ENCODE peak calls at places on chromosome 21, in six cellular contexts. One of them, this sample, is unnamed. For H3K4me1, the result is how much of the 10 kb centered on the place peaks cover.

GRCh38 chr21:41803316-41803715 is 36.5 kb upstream of the RIPK4 start:
- DNase-seq in HepG2: no peak
- DNase-seq in tibial nerve: no peak
- DNase-seq in psoas muscle: no peak
- DNase-seq in heart left ventricle: no peak
- DNase-seq in sigmoid colon: no peak
- DNase-seq in this sample: no peak

GRCh38 chr21:41973861-41974751 is 20.3 kb upstream of the C2CD2 start:
- DNase-seq in HepG2: peak
- DNase-seq in tibial nerve: peak
- DNase-seq in psoas muscle: no peak
- DNase-seq in heart left ventricle: peak
- DNase-seq in sigmoid colon: no peak
- DNase-seq in this sample: no peak

GRCh38 chr21:34989337-34990151 is 59.6 kb downstream of the RUNX1 start:
- DNase-seq in HepG2: no peak
- DNase-seq in tibial nerve: no peak
- DNase-seq in psoas muscle: no peak
- DNase-seq in heart left ventricle: no peak
- DNase-seq in sigmoid colon: no peak
- DNase-seq in this sample: no peak

GRCh38 chr21:44492572-44493385 is 37.5 kb downstream of the LRRC3 start:
- DNase-seq in HepG2: no peak
- DNase-seq in tibial nerve: no peak
- DNase-seq in psoas muscle: peak
- DNase-seq in heart left ventricle: no peak
- DNase-seq in sigmoid colon: no peak
- DNase-seq in this sample: no peak

GRCh38 chr21:41605934-41606285 is 98.0 kb upstream of the TMPRSS2 start:
- DNase-seq in HepG2: no peak
- DNase-seq in tibial nerve: no peak
- DNase-seq in psoas muscle: no peak
- DNase-seq in heart left ventricle: no peak
- DNase-seq in sigmoid colon: peak
- DNase-seq in this sample: no peak

GRCh38 chr21:40404319-40404906 is 442.5 kb downstream of the DSCAM start:
- DNase-seq in HepG2: no peak
- DNase-seq in tibial nerve: peak
- DNase-seq in psoas muscle: no peak
- DNase-seq in heart left ventricle: no peak
- DNase-seq in sigmoid colon: no peak
- DNase-seq in this sample: no peak

GRCh38 chr21:34836103-34836932 is 167.5 kb downstream of the CLIC6 start:
- DNase-seq in HepG2: peak
- DNase-seq in tibial nerve: peak
- DNase-seq in psoas muscle: peak
- DNase-seq in heart left ventricle: no peak
- DNase-seq in sigmoid colon: peak
- DNase-seq in this sample: peak

GRCh38 chr21:28336299-28336698 is 656.4 kb downstream of the LTN1 start:
- DNase-seq in HepG2: peak
- DNase-seq in tibial nerve: no peak
- DNase-seq in psoas muscle: no peak
- DNase-seq in heart left ventricle: no peak
- DNase-seq in sigmoid colon: no peak
- DNase-seq in this sample: no peak

GRCh38 chr21:21481238-21481637 is 483.0 kb downstream of the NCAM2 start:
- DNase-seq in HepG2: no peak
- DNase-seq in tibial nerve: no peak
- DNase-seq in psoas muscle: no peak
- DNase-seq in heart left ventricle: no peak
- DNase-seq in sigmoid colon: no peak
- DNase-seq in this sample: no peak

GRCh38 chr21:18549214-18549905 is 145.8 kb upstream of the TMPRSS15 start:
- DNase-seq in HepG2: no peak
- DNase-seq in tibial nerve: no peak
- DNase-seq in psoas muscle: no peak
- DNase-seq in heart left ventricle: no peak
- DNase-seq in sigmoid colon: no peak
- DNase-seq in this sample: no peak

GRCh38 chr21:14972678-14973077 is 92.1 kb downstream of the NRIP1 start:
- DNase-seq in HepG2: no peak
- DNase-seq in tibial nerve: no peak
- DNase-seq in psoas muscle: no peak
- DNase-seq in heart left ventricle: no peak
- DNase-seq in sigmoid colon: no peak
- DNase-seq in this sample: no peak

GRCh38 chr21:40453183-40453582 is 393.8 kb downstream of the DSCAM start:
- DNase-seq in HepG2: no peak
- DNase-seq in tibial nerve: no peak
- DNase-seq in psoas muscle: no peak
- DNase-seq in heart left ventricle: no peak
- DNase-seq in sigmoid colon: no peak
- DNase-seq in this sample: no peak

GRCh38 chr21:34351786-34352241 is 12.0 kb upstream of the KCNE2 start:
- DNase-seq in HepG2: peak
- DNase-seq in tibial nerve: peak
- DNase-seq in psoas muscle: no peak
- DNase-seq in heart left ventricle: peak
- DNase-seq in sigmoid colon: no peak
- DNase-seq in this sample: peak

GRCh38 chr21:17506936-17507335 is 5.9 kb upstream of the CXADR start:
- DNase-seq in HepG2: no peak
- DNase-seq in tibial nerve: no peak
- DNase-seq in psoas muscle: no peak
- DNase-seq in heart left ventricle: no peak
- DNase-seq in sigmoid colon: no peak
- DNase-seq in this sample: no peak

GRCh38 chr21:18913914-18914313 is 510.3 kb upstream of the TMPRSS15 start:
- DNase-seq in HepG2: no peak
- DNase-seq in tibial nerve: no peak
- DNase-seq in psoas muscle: no peak
- DNase-seq in heart left ventricle: no peak
- DNase-seq in sigmoid colon: no peak
- DNase-seq in this sample: no peak

GRCh38 chr21:16046625-16047340 is 317.0 kb downstream of the USP25 start:
- DNase-seq in HepG2: no peak
- DNase-seq in tibial nerve: no peak
- DNase-seq in psoas muscle: no peak
- DNase-seq in heart left ventricle: no peak
- DNase-seq in sigmoid colon: no peak
- DNase-seq in this sample: no peak

GRCh38 chr21:40902299-40902698 is 55.3 kb upstream of the DSCAM start:
- DNase-seq in HepG2: no peak
- DNase-seq in tibial nerve: no peak
- DNase-seq in psoas muscle: no peak
- DNase-seq in heart left ventricle: no peak
- DNase-seq in sigmoid colon: no peak
- DNase-seq in this sample: no peak

GRCh38 chr21:37917612-37918011 is 1.4 kb upstream of the KCNJ6 start:
- DNase-seq in HepG2: no peak
- DNase-seq in tibial nerve: no peak
- DNase-seq in psoas muscle: no peak
- DNase-seq in heart left ventricle: no peak
- DNase-seq in sigmoid colon: no peak
- DNase-seq in this sample: no peak

GRCh38 chr21:39020751-39021474 is 162.3 kb downstream of the PSMG1 start:
- DNase-seq in HepG2: peak
- DNase-seq in tibial nerve: no peak
- DNase-seq in psoas muscle: no peak
- DNase-seq in heart left ventricle: no peak
- DNase-seq in sigmoid colon: peak
- DNase-seq in this sample: no peak

GRCh38 chr21:37198989-37199924 is 67.9 kb downstream of the VPS26C start:
- DNase-seq in HepG2: no peak
- DNase-seq in tibial nerve: no peak
- DNase-seq in psoas muscle: no peak
- DNase-seq in heart left ventricle: no peak
- DNase-seq in sigmoid colon: no peak
- DNase-seq in this sample: no peak

GRCh38 chr21:45556302-45556644 is 14.0 kb upstream of the SLC19A1 start:
- DNase-seq in HepG2: no peak
- DNase-seq in tibial nerve: no peak
- DNase-seq in psoas muscle: no peak
- DNase-seq in heart left ventricle: no peak
- DNase-seq in sigmoid colon: no peak
- DNase-seq in this sample: no peak
- TF ChIP-seq CTCF in HepG2: no peak
- TF ChIP-seq CTCF in tibial nerve: no peak
- TF ChIP-seq CTCF in psoas muscle: no peak
- TF ChIP-seq CTCF in heart left ventricle: no peak
- TF ChIP-seq CTCF in sigmoid colon: no peak
- TF ChIP-seq CTCF in this sample: no peak

DNA sequence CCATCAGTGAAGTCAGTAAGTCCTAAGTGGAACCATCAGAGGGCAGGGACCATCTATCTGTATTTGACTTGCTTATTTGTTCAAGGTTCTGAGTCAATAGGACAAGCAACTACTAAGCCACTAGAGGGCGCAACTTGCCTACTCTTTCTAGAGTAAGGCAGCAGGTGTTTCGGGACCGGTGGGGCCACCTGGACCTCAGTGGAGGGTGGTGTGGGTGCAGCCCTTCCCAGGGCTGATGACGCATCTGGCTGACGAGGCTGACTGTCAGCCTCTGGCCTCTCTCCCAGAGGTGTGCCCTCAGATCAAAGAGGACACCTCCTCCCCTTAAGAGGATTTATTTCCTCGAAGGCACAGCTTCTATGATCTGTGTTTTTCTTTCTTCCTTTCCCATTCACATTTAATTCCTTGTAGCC is 6.6 kb downstream of the CBR3 start:
- DNase-seq in HepG2: peak
- DNase-seq in tibial nerve: peak
- DNase-seq in psoas muscle: peak
- DNase-seq in heart left ventricle: peak
- DNase-seq in sigmoid colon: peak
- DNase-seq in this sample: peak
- H3K4me3 ChIP-seq in HepG2: peak
- H3K4me3 ChIP-seq in tibial nerve: no peak
- H3K4me3 ChIP-seq in psoas muscle: no peak
- H3K4me3 ChIP-seq in heart left ventricle: no peak
- H3K4me3 ChIP-seq in sigmoid colon: no peak
- H3K4me3 ChIP-seq in this sample: no peak

GRCh38 chr21:45945066-45945867 is 36.3 kb upstream of the COL6A1 start:
- DNase-seq in HepG2: no peak
- DNase-seq in tibial nerve: no peak
- DNase-seq in psoas muscle: no peak
- DNase-seq in heart left ventricle: no peak
- DNase-seq in sigmoid colon: no peak
- DNase-seq in this sample: no peak
- H3K4me1 ChIP-seq in HepG2: under half
- H3K4me1 ChIP-seq in tibial nerve: under half
- H3K4me1 ChIP-seq in psoas muscle: under half
- H3K4me1 ChIP-seq in heart left ventricle: under half
- H3K4me1 ChIP-seq in sigmoid colon: under half
- H3K4me1 ChIP-seq in this sample: under half

DNA sequence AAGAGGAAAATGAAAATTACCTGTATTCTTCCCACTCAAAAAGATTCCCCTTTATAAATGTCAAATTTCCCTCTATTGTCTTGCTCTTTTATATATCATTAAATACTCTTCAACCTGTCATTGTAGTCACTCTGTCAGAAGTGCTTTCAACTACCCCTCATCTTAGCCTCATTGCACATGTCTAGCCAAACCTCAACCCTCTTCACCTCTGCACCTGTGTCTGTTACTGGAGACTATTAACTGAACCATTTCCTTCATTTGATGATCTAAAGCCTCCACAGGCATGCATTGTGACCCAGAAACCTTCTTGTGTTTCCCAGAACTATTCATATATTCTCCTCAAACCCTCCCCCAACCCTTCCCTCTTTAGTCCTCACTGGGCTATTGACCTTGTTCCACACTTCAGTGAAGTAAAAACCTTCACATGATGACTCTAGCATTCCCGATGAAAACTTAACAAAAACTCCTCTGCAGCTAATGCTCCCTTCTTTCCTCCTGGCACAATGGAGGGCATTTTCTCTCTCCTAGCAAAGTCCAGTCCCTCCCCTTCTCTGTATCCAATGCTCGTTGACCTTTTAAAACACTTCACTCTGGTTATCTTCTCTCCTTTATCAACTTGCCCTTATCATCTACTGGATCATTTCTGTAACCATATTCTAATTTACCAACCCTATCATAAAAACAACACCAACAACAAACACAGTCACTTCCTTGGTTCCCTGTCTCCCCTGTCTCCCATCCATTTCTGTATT is 86.1 kb downstream of the BACH1 start:
- DNase-seq in HepG2: no peak
- DNase-seq in tibial nerve: no peak
- DNase-seq in psoas muscle: no peak
- DNase-seq in heart left ventricle: no peak
- DNase-seq in sigmoid colon: no peak
- DNase-seq in this sample: no peak
- TF ChIP-seq CTCF in HepG2: no peak
- TF ChIP-seq CTCF in tibial nerve: no peak
- TF ChIP-seq CTCF in psoas muscle: no peak
- TF ChIP-seq CTCF in heart left ventricle: no peak
- TF ChIP-seq CTCF in sigmoid colon: no peak
- TF ChIP-seq CTCF in this sample: no peak

GRCh38 chr21:33058468-33059318 is 11.2 kb upstream of the OLIG1 start:
- DNase-seq in HepG2: no peak
- DNase-seq in tibial nerve: no peak
- DNase-seq in psoas muscle: peak
- DNase-seq in heart left ventricle: peak
- DNase-seq in sigmoid colon: no peak
- DNase-seq in this sample: peak
- H3K4me3 ChIP-seq in HepG2: no peak
- H3K4me3 ChIP-seq in tibial nerve: no peak
- H3K4me3 ChIP-seq in psoas muscle: no peak
- H3K4me3 ChIP-seq in heart left ventricle: no peak
- H3K4me3 ChIP-seq in sigmoid colon: no peak
- H3K4me3 ChIP-seq in this sample: no peak

GRCh38 chr21:43357708-43358430 is 69.1 kb downstream of the SIK1 start:
- DNase-seq in HepG2: no peak
- DNase-seq in tibial nerve: no peak
- DNase-seq in psoas muscle: peak
- DNase-seq in heart left ventricle: no peak
- DNase-seq in sigmoid colon: no peak
- DNase-seq in this sample: no peak
- H3K4me1 ChIP-seq in HepG2: under half
- H3K4me1 ChIP-seq in tibial nerve: under half
- H3K4me1 ChIP-seq in psoas muscle: under half
- H3K4me1 ChIP-seq in heart left ventricle: under half
- H3K4me1 ChIP-seq in sigmoid colon: under half
- H3K4me1 ChIP-seq in this sample: under half

This sample was measured in gastrocnemius medialis.